ENCODE peak calls at places on chromosome 18, in six cellular contexts. M is OCI-LY7, V is upper lobe of right lung, P is body of pancreas, G is cardiac muscle cell, J is Panc1. Z is an unnamed sample.
A peak's percentile ranks its signal among the peaks of the same experiment; 100 is the strongest.

GRCh38 chr18:49321800-49322461 is 138.5 kb downstream of the DYM start:
- DNase-seq in P (no peak), M (no peak), V (no peak), J (no peak), G (no peak), Z (no peak)

GRCh38 chr18:4125246-4125938 is 329.7 kb downstream of the DLGAP1 start:
- DNase-seq in G (no peak), M (no peak), V (no peak), J (no peak), P (no peak), Z (no peak)

GRCh38 chr18:52694804-52695203 is 354.8 kb downstream of the DCC start:
- DNase-seq in P (no peak), V (no peak), G (no peak), M (peak; percentile 0), J (no peak), Z (no peak)

GRCh38 chr18:52275817-52276216 is 64.2 kb upstream of the DCC start:
- DNase-seq in V (no peak), J (no peak), M (no peak), G (no peak), P (no peak), Z (no peak)

GRCh38 chr18:10035306-10035991 is 121.6 kb downstream of the VAPA start:
- DNase-seq in G (no peak), M (no peak), V (peak; percentile 81), P (peak; percentile 92), J (no peak), Z (no peak)

GRCh38 chr18:79694895-79695213 is 15.3 kb downstream of the CTDP1 start:
- DNase-seq in M (no peak), G (no peak), V (no peak), J (no peak), P (no peak), Z (no peak)

GRCh38 chr18:45619826-45620201 is 4.5 kb downstream of the SLC14A2 start:
- DNase-seq in M (no peak), V (no peak), J (no peak), G (no peak), P (no peak), Z (no peak)

GRCh38 chr18:44514766-44515165 is 165.9 kb upstream of the SETBP1 start:
- DNase-seq in M (no peak), P (no peak), G (no peak), J (no peak), V (no peak), Z (no peak)

GRCh38 chr18:44986933-44987332 is 306.2 kb downstream of the SETBP1 start:
- DNase-seq in J (no peak), V (no peak), M (no peak), G (no peak), P (no peak), Z (no peak)

GRCh38 chr18:57575542-57575941 is 11.0 kb downstream of the FECH start:
- DNase-seq in J (no peak), P (no peak), M (no peak), V (no peak), G (no peak), Z (no peak)

DNA sequence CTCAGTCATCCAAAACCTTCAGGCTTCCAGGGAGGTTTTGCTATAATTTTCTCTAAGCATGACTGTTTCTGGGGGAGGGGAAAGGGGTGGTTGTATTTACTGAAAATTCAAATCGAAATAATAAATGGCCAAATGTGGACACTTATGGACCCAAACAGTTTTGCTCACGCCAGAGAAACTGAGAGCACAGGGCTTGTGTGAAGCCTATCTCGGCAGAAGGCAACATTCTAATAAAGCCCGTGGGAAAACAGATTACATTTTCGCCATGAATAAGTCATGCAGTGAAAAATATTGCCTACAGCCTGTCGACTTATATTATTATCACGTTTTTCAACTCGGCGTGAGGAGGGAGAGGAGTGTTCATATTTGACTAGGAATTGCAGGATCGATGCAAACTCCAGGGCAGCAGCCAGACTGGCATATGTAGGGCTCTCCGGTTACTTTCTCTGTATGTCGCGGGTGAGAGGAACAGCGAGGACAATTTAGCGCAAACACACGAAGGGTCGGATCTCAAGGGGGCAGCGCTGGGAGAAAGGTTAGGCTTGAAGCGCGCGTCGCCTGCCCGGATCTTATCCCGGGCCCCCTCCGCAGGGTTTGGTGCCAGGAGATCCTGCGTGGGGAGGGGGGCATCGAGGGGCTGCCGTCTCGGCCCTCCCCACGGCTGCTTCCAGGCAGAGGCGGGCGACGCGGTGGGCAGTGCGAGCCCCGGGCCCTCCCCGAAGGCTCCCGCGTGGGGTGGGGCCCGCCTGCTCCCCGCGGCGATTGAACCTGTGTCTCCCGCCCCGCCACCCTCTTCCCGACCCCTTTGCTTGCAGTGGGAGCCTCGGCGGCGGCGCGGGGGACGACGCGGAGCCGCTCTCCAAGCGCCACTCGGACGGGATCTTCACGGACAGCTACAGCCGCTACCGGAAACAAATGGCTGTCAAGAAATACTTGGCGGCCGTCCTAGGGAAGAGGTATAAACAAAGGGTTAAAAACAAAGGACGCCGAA is 4.3 kb downstream of the ADCYAP1 start:
- DNase-seq in J (no peak), P (no peak), G (no peak), V (no peak), M (no peak), Z (no peak)
- H3K4me3 ChIP-seq in J (no peak overlapping the region), P (no peak overlapping the region), G (peak overlapping the region; percentile 12), V (peak overlapping the region; percentile 48), M (no peak overlapping the region), Z (no peak overlapping the region)

GRCh38 chr18:14916851-14917250 is 168.9 kb downstream of the ANKRD30B start:
- DNase-seq in J (no peak), V (no peak), P (no peak), M (no peak), G (no peak), Z (no peak)

GRCh38 chr18:14916181-14916580 is 168.2 kb downstream of the ANKRD30B start:
- DNase-seq in V (no peak), G (no peak), P (no peak), M (no peak), J (no peak), Z (no peak)

GRCh38 chr18:14914126-14914525 is 166.2 kb downstream of the ANKRD30B start:
- DNase-seq in M (no peak), G (no peak), J (no peak), P (no peak), V (no peak), Z (no peak)

GRCh38 chr18:14912967-14913366 is 165.0 kb downstream of the ANKRD30B start:
- DNase-seq in V (no peak), G (no peak), J (no peak), P (no peak), M (no peak), Z (no peak)

GRCh38 chr18:14914771-14915170 is 166.8 kb downstream of the ANKRD30B start:
- DNase-seq in V (no peak), J (no peak), M (no peak), G (no peak), P (no peak), Z (no peak)
- H3K9me3 ChIP-seq in V (no peaks in the 10 kb centered on the region), J (no peaks in the 10 kb centered on the region), M (no peaks in the 10 kb centered on the region), G (no peaks in the 10 kb centered on the region), P (no peaks in the 10 kb centered on the region), Z (no peaks in the 10 kb centered on the region)

DNA sequence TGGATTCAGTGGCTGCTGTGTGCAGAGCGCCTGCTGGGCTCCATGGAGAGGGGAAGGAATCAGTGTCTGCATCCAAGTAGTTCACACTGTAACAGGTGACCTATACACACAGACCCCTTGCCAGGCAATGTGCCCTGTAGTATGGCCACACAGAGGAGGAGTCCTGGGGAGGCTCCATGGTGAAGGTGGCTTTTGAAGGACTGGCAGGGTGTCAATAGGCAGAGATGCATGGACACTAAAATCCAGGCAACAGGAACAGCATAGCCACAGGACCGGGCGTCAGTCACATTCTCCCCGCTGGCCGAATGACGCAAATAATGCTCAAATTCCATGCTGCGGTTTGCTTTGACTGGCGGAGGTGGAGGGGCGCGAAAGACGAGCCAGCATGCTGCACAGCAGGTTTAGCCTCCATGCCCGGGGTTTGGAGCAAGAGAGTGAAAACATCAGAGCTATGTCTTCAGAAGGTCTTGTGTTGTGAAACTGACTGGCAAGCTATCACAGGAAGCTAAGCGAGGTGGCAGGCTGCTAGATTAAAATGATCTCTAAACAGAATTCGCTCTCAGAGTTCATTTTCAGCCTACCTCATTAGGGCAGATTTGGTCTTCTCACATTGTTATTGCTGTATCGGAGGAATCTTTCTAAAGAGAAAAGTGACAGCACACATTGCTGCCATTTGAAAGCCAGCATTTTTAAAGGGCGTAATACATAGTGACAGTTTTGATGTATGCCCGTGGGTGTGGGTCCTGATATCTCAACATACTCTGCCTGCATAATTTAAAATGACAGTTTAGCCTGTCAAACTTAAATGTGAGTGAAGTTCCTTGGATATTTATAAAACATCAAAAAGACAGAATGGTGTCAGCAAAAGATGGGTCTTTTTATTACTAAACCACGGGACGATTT is 1.1 kb upstream of the CHMP1B start:
- DNase-seq in M (peak; percentile 31), J (no peak), P (peak; percentile 66), V (peak; percentile 80), G (peak; percentile 12), Z (peak; percentile 15)
- TF ChIP-seq CTCF in M (no peak), J (no peak), P (no peak), V (no peak), G (no peak), Z (no peak)

GRCh38 chr18:58584219-58585127 is 44.4 kb downstream of the ALPK2 start:
- DNase-seq in V (no peak), J (no peak), G (peak; percentile 24), P (no peak), M (no peak), Z (no peak)
- H3K4me3 ChIP-seq in V (no peak overlapping the region), J (no peak overlapping the region), G (no peak overlapping the region), P (no peak overlapping the region), M (no peak overlapping the region), Z (no peak overlapping the region)